ENCODE peak calls at places on chromosomes 2 and 18, in five cellular contexts. F is HS-5; I is HuH-7.5; E is lower lobe of right lung; W is stimulated activated CD4-positive, alpha-beta T cell treated with anti-CD3 and anti-CD28 coated beads, Interleukin-15, amount 100 ng/mL, for 24 hours. X is an unnamed sample.

GRCh38 chr2:205655775-205656425 is 26.4 kb upstream of the NRP2 start:
- DNase-seq in F (no peak), I (no peak), E (no peak), W (no peak), X (no peak)

GRCh38 chr2:120825370-120826259 is 89.9 kb downstream of the GLI2 start:
- DNase-seq in F (no peak), I (no peak), E (peak), W (no peak), X (peak)

GRCh38 chr2:7919510-7919909 is 762.3 kb upstream of the ID2 start:
- DNase-seq in F (no peak), I (no peak), E (no peak), W (no peak), X (no peak)

GRCh38 chr2:168138369-168138768 is 109.0 kb downstream of the STK39 start:
- DNase-seq in F (no peak), I (no peak), E (no peak), W (no peak), X (no peak)

GRCh38 chr2:44953686-44953976 is 12.1 kb downstream of the SIX3 start:
- DNase-seq in F (no peak), I (no peak), E (no peak), W (no peak), X (no peak)

GRCh38 chr2:189601043-189601442 is 20.5 kb upstream of the SLC40A1 start:
- DNase-seq in F (no peak), I (no peak), E (no peak), W (no peak), X (no peak)

GRCh38 chr18:25875574-25875973 is 214.8 kb downstream of the SS18 start:
- DNase-seq in F (no peak), I (no peak), E (no peak), W (no peak), X (no peak)

GRCh38 chr2:3127710-3128109 is 249.9 kb downstream of the EIPR1 start:
- DNase-seq in F (no peak), I (no peak), E (no peak), W (no peak), X (no peak)

GRCh38 chr2:19536136-19536535 is 177.7 kb upstream of the OSR1 start:
- DNase-seq in F (no peak), I (no peak), E (no peak), W (no peak), X (no peak)